ENCODE peak calls at places on chromosomes 4 and X, in nine cellular contexts. One of them, this sample, is unnamed.

GRCh38 chr4:137370206-137370633 is 162.1 kb downstream of the PCDH18 start:
- DNase-seq in neural crest cell: no peak
- DNase-seq in GM13976: no peak
- DNase-seq in HFF-Myc: no peak
- DNase-seq in psoas muscle: no peak
- DNase-seq in gastrocnemius medialis: no peak
- DNase-seq in body of pancreas: no peak
- DNase-seq in mesothelial cell of epicardium: no peak
- DNase-seq in AG04450: peak
- DNase-seq in this sample: no peak

GRCh38 chr4:151700566-151701316 is 60.1 kb downstream of the GATB start:
- DNase-seq in neural crest cell: no peak
- DNase-seq in GM13976: no peak
- DNase-seq in HFF-Myc: no peak
- DNase-seq in psoas muscle: no peak
- DNase-seq in gastrocnemius medialis: no peak
- DNase-seq in body of pancreas: no peak
- DNase-seq in mesothelial cell of epicardium: no peak
- DNase-seq in AG04450: no peak
- DNase-seq in this sample: no peak

GRCh38 chr4:112002301-112002700 is 143.0 kb upstream of the FAM241A start:
- DNase-seq in neural crest cell: no peak
- DNase-seq in GM13976: no peak
- DNase-seq in HFF-Myc: no peak
- DNase-seq in psoas muscle: no peak
- DNase-seq in gastrocnemius medialis: no peak
- DNase-seq in body of pancreas: no peak
- DNase-seq in mesothelial cell of epicardium: no peak
- DNase-seq in AG04450: no peak
- DNase-seq in this sample: no peak

GRCh38 chr4:53861856-53862610 is 202.4 kb downstream of the CHIC2 start:
- DNase-seq in neural crest cell: no peak
- DNase-seq in GM13976: no peak
- DNase-seq in HFF-Myc: peak
- DNase-seq in psoas muscle: no peak
- DNase-seq in gastrocnemius medialis: peak
- DNase-seq in body of pancreas: no peak
- DNase-seq in mesothelial cell of epicardium: no peak
- DNase-seq in AG04450: peak
- DNase-seq in this sample: no peak

GRCh38 chr4:85114526-85114925 is 148.0 kb upstream of the WDFY3 start:
- DNase-seq in neural crest cell: no peak
- DNase-seq in GM13976: no peak
- DNase-seq in HFF-Myc: no peak
- DNase-seq in psoas muscle: no peak
- DNase-seq in gastrocnemius medialis: no peak
- DNase-seq in body of pancreas: no peak
- DNase-seq in mesothelial cell of epicardium: no peak
- DNase-seq in AG04450: no peak
- DNase-seq in this sample: no peak

GRCh38 chr4:97153042-97153441 is 990.2 kb downstream of the STPG2 start:
- DNase-seq in neural crest cell: no peak
- DNase-seq in GM13976: no peak
- DNase-seq in HFF-Myc: no peak
- DNase-seq in psoas muscle: no peak
- DNase-seq in gastrocnemius medialis: no peak
- DNase-seq in body of pancreas: no peak
- DNase-seq in mesothelial cell of epicardium: no peak
- DNase-seq in AG04450: no peak
- DNase-seq in this sample: no peak

GRCh38 chr4:7852568-7853185 is 87.0 kb downstream of the AFAP1 start:
- DNase-seq in neural crest cell: no peak
- DNase-seq in GM13976: no peak
- DNase-seq in HFF-Myc: no peak
- DNase-seq in psoas muscle: no peak
- DNase-seq in gastrocnemius medialis: no peak
- DNase-seq in body of pancreas: peak
- DNase-seq in mesothelial cell of epicardium: no peak
- DNase-seq in AG04450: no peak
- DNase-seq in this sample: no peak

GRCh38 chrX:71111141-71111843 is at the start of gene IL2RG:
- DNase-seq in neural crest cell: no peak
- DNase-seq in GM13976: peak
- DNase-seq in HFF-Myc: no peak
- DNase-seq in psoas muscle: no peak
- DNase-seq in gastrocnemius medialis: no peak
- DNase-seq in body of pancreas: no peak
- DNase-seq in mesothelial cell of epicardium: no peak
- DNase-seq in AG04450: no peak
- DNase-seq in this sample: no peak

GRCh38 chr4:3637326-3638016 is 105.2 kb upstream of the LRPAP1 start:
- DNase-seq in neural crest cell: no peak
- DNase-seq in GM13976: no peak
- DNase-seq in HFF-Myc: no peak
- DNase-seq in psoas muscle: peak
- DNase-seq in gastrocnemius medialis: no peak
- DNase-seq in body of pancreas: no peak
- DNase-seq in mesothelial cell of epicardium: no peak
- DNase-seq in AG04450: no peak
- DNase-seq in this sample: no peak

GRCh38 chr4:140151700-140152014 is 2.3 kb downstream of the MAML3 start:
- DNase-seq in neural crest cell: peak
- DNase-seq in GM13976: peak
- DNase-seq in HFF-Myc: peak
- DNase-seq in psoas muscle: peak
- DNase-seq in gastrocnemius medialis: peak
- DNase-seq in body of pancreas: peak
- DNase-seq in mesothelial cell of epicardium: peak
- DNase-seq in AG04450: no peak
- DNase-seq in this sample: peak

GRCh38 chrX:3820170-3820569 is 106.7 kb upstream of the PRKX start:
- DNase-seq in neural crest cell: no peak
- DNase-seq in GM13976: no peak
- DNase-seq in HFF-Myc: no peak
- DNase-seq in psoas muscle: no peak
- DNase-seq in gastrocnemius medialis: no peak
- DNase-seq in body of pancreas: no peak
- DNase-seq in mesothelial cell of epicardium: no peak
- DNase-seq in AG04450: peak
- DNase-seq in this sample: no peak

GRCh38 chr4:88415982-88416381 is 37.3 kb downstream of the HERC6 start:
- DNase-seq in neural crest cell: no peak
- DNase-seq in GM13976: no peak
- DNase-seq in HFF-Myc: no peak
- DNase-seq in psoas muscle: no peak
- DNase-seq in gastrocnemius medialis: no peak
- DNase-seq in body of pancreas: no peak
- DNase-seq in mesothelial cell of epicardium: no peak
- DNase-seq in AG04450: no peak
- DNase-seq in this sample: no peak

GRCh38 chr4:106034205-106034604 is 138.9 kb downstream of the NPNT start:
- DNase-seq in neural crest cell: no peak
- DNase-seq in GM13976: no peak
- DNase-seq in HFF-Myc: no peak
- DNase-seq in psoas muscle: no peak
- DNase-seq in gastrocnemius medialis: no peak
- DNase-seq in body of pancreas: no peak
- DNase-seq in mesothelial cell of epicardium: no peak
- DNase-seq in AG04450: no peak
- DNase-seq in this sample: no peak

GRCh38 chrX:43644124-43644701 is 11.9 kb upstream of the MAOA start:
- DNase-seq in neural crest cell: no peak
- DNase-seq in GM13976: no peak
- DNase-seq in HFF-Myc: no peak
- DNase-seq in psoas muscle: no peak
- DNase-seq in gastrocnemius medialis: no peak
- DNase-seq in body of pancreas: no peak
- DNase-seq in mesothelial cell of epicardium: no peak
- DNase-seq in AG04450: no peak
- DNase-seq in this sample: no peak

GRCh38 chr4:48025005-48025404 is 8.4 kb downstream of the NIPAL1 start:
- DNase-seq in neural crest cell: no peak
- DNase-seq in GM13976: no peak
- DNase-seq in HFF-Myc: no peak
- DNase-seq in psoas muscle: no peak
- DNase-seq in gastrocnemius medialis: no peak
- DNase-seq in body of pancreas: no peak
- DNase-seq in mesothelial cell of epicardium: no peak
- DNase-seq in AG04450: no peak
- DNase-seq in this sample: no peak

GRCh38 chr4:7901274-7901845 is 38.3 kb downstream of the AFAP1 start:
- DNase-seq in neural crest cell: no peak
- DNase-seq in GM13976: no peak
- DNase-seq in HFF-Myc: no peak
- DNase-seq in psoas muscle: no peak
- DNase-seq in gastrocnemius medialis: no peak
- DNase-seq in body of pancreas: no peak
- DNase-seq in mesothelial cell of epicardium: no peak
- DNase-seq in AG04450: no peak
- DNase-seq in this sample: no peak

GRCh38 chrX:69616520-69617203 is 749 bp downstream of the EDA start:
- DNase-seq in neural crest cell: peak
- DNase-seq in GM13976: peak
- DNase-seq in HFF-Myc: no peak
- DNase-seq in psoas muscle: peak
- DNase-seq in gastrocnemius medialis: no peak
- DNase-seq in body of pancreas: peak
- DNase-seq in mesothelial cell of epicardium: no peak
- DNase-seq in AG04450: no peak
- DNase-seq in this sample: peak

GRCh38 chrX:20593402-20593801 is 326.7 kb upstream of the RPS6KA3 start:
- DNase-seq in neural crest cell: no peak
- DNase-seq in GM13976: no peak
- DNase-seq in HFF-Myc: no peak
- DNase-seq in psoas muscle: no peak
- DNase-seq in gastrocnemius medialis: no peak
- DNase-seq in body of pancreas: no peak
- DNase-seq in mesothelial cell of epicardium: no peak
- DNase-seq in AG04450: no peak
- DNase-seq in this sample: no peak

GRCh38 chrX:20593836-20594235 is 327.1 kb upstream of the RPS6KA3 start:
- DNase-seq in neural crest cell: no peak
- DNase-seq in GM13976: no peak
- DNase-seq in HFF-Myc: no peak
- DNase-seq in psoas muscle: no peak
- DNase-seq in gastrocnemius medialis: no peak
- DNase-seq in body of pancreas: no peak
- DNase-seq in mesothelial cell of epicardium: no peak
- DNase-seq in AG04450: no peak
- DNase-seq in this sample: no peak

GRCh38 chrX:20596856-20597255 is 330.1 kb upstream of the RPS6KA3 start:
- DNase-seq in neural crest cell: no peak
- DNase-seq in GM13976: no peak
- DNase-seq in HFF-Myc: no peak
- DNase-seq in psoas muscle: no peak
- DNase-seq in gastrocnemius medialis: no peak
- DNase-seq in body of pancreas: no peak
- DNase-seq in mesothelial cell of epicardium: no peak
- DNase-seq in AG04450: no peak
- DNase-seq in this sample: no peak

GRCh38 chrX:20595928-20596550 is 329.3 kb upstream of the RPS6KA3 start:
- DNase-seq in neural crest cell: no peak
- DNase-seq in GM13976: peak
- DNase-seq in HFF-Myc: no peak
- DNase-seq in psoas muscle: no peak
- DNase-seq in gastrocnemius medialis: no peak
- DNase-seq in body of pancreas: no peak
- DNase-seq in mesothelial cell of epicardium: no peak
- DNase-seq in AG04450: no peak
- DNase-seq in this sample: no peak

GRCh38 chrX:20594985-20595384 is 328.3 kb upstream of the RPS6KA3 start:
- DNase-seq in neural crest cell: no peak
- DNase-seq in GM13976: no peak
- DNase-seq in HFF-Myc: no peak
- DNase-seq in psoas muscle: no peak
- DNase-seq in gastrocnemius medialis: no peak
- DNase-seq in body of pancreas: no peak
- DNase-seq in mesothelial cell of epicardium: no peak
- DNase-seq in AG04450: no peak
- DNase-seq in this sample: no peak
- TF ChIP-seq CTCF in neural crest cell: peak
- TF ChIP-seq CTCF in GM13976: no peak
- TF ChIP-seq CTCF in HFF-Myc: no peak
- TF ChIP-seq CTCF in psoas muscle: peak
- TF ChIP-seq CTCF in gastrocnemius medialis: no peak
- TF ChIP-seq CTCF in body of pancreas: no peak
- TF ChIP-seq CTCF in mesothelial cell of epicardium: peak
- TF ChIP-seq CTCF in AG04450: peak
- TF ChIP-seq CTCF in this sample: peak

GRCh38 chr4:122003335-122003734 is 51.5 kb upstream of the TRPC3 start:
- DNase-seq in neural crest cell: peak
- DNase-seq in GM13976: peak
- DNase-seq in HFF-Myc: no peak
- DNase-seq in psoas muscle: peak
- DNase-seq in gastrocnemius medialis: no peak
- DNase-seq in body of pancreas: no peak
- DNase-seq in mesothelial cell of epicardium: no peak
- DNase-seq in AG04450: no peak
- DNase-seq in this sample: no peak
- TF ChIP-seq CTCF in neural crest cell: peak
- TF ChIP-seq CTCF in GM13976: no peak
- TF ChIP-seq CTCF in HFF-Myc: peak
- TF ChIP-seq CTCF in psoas muscle: no peak
- TF ChIP-seq CTCF in gastrocnemius medialis: no peak
- TF ChIP-seq CTCF in body of pancreas: no peak
- TF ChIP-seq CTCF in mesothelial cell of epicardium: peak
- TF ChIP-seq CTCF in AG04450: peak
- TF ChIP-seq CTCF in this sample: peak

GRCh38 chr4:128571747-128572146 is 237.8 kb upstream of the JADE1 start:
- DNase-seq in neural crest cell: no peak
- DNase-seq in GM13976: no peak
- DNase-seq in HFF-Myc: peak
- DNase-seq in psoas muscle: no peak
- DNase-seq in gastrocnemius medialis: peak
- DNase-seq in body of pancreas: peak
- DNase-seq in mesothelial cell of epicardium: no peak
- DNase-seq in AG04450: peak
- DNase-seq in this sample: no peak
- TF ChIP-seq CTCF in neural crest cell: no peak
- TF ChIP-seq CTCF in GM13976: no peak
- TF ChIP-seq CTCF in HFF-Myc: no peak
- TF ChIP-seq CTCF in psoas muscle: no peak
- TF ChIP-seq CTCF in gastrocnemius medialis: no peak
- TF ChIP-seq CTCF in body of pancreas: no peak
- TF ChIP-seq CTCF in mesothelial cell of epicardium: no peak
- TF ChIP-seq CTCF in AG04450: no peak
- TF ChIP-seq CTCF in this sample: no peak

GRCh38 chr4:152957437-152958185 is 21.5 kb downstream of the FHDC1 start:
- DNase-seq in neural crest cell: no peak
- DNase-seq in GM13976: no peak
- DNase-seq in HFF-Myc: no peak
- DNase-seq in psoas muscle: no peak
- DNase-seq in gastrocnemius medialis: no peak
- DNase-seq in body of pancreas: peak
- DNase-seq in mesothelial cell of epicardium: no peak
- DNase-seq in AG04450: no peak
- DNase-seq in this sample: no peak
- TF ChIP-seq CTCF in neural crest cell: no peak
- TF ChIP-seq CTCF in GM13976: no peak
- TF ChIP-seq CTCF in HFF-Myc: no peak
- TF ChIP-seq CTCF in psoas muscle: no peak
- TF ChIP-seq CTCF in gastrocnemius medialis: no peak
- TF ChIP-seq CTCF in body of pancreas: no peak
- TF ChIP-seq CTCF in mesothelial cell of epicardium: no peak
- TF ChIP-seq CTCF in AG04450: no peak
- TF ChIP-seq CTCF in this sample: peak

This sample was measured in progenitor cell of endocrine pancreas.